ENCODE peak calls at places on chromosomes 5 and 9, in eight cellular contexts. E is hypothalamus, T is renal cortical epithelial cell, Q is HuH-7, O is NCI-H1417, S is cardiac muscle cell, A is SHP77, N is A549. Z is an unnamed sample.

GRCh38 chr5:143436871-143437270 is 33.4 kb upstream of the NR3C1 start:
- DNase-seq in E (no peak), T (no peak), Q (no peak), O (no peak), S (no peak), A (no peak), N (peak), Z (no peak)

GRCh38 chr9:38162332-38162985 is 93.4 kb upstream of the SHB start:
- DNase-seq in E (no peak), T (no peak), Q (no peak), O (no peak), S (no peak), A (no peak), N (no peak), Z (no peak)

GRCh38 chr9:108903437-108904103 is 30.4 kb downstream of the ELP1 start:
- DNase-seq in E (no peak), T (no peak), Q (no peak), O (no peak), S (no peak), A (no peak), N (no peak), Z (no peak)

GRCh38 chr5:15365040-15365439 is 134.9 kb upstream of the FBXL7 start:
- DNase-seq in E (no peak), T (no peak), Q (no peak), O (no peak), S (no peak), A (no peak), N (no peak), Z (no peak)

GRCh38 chr5:168947212-168947868 is 353.6 kb downstream of the SLIT3 start:
- DNase-seq in E (no peak), T (no peak), Q (peak), O (no peak), S (peak), A (peak), N (peak), Z (no peak)

GRCh38 chr9:133506653-133507038 is 18.1 kb downstream of the MYMK start:
- DNase-seq in E (no peak), T (peak), Q (peak), O (no peak), S (no peak), A (peak), N (no peak), Z (no peak)

GRCh38 chr5:162209005-162209605 is 141.5 kb downstream of the GABRG2 start:
- DNase-seq in E (no peak), T (peak), Q (peak), O (peak), S (peak), A (peak), N (no peak), Z (no peak)

GRCh38 chr5:135709998-135710670 is 124.3 kb upstream of the SLC25A48 start:
- DNase-seq in E (no peak), T (no peak), Q (no peak), O (peak), S (no peak), A (no peak), N (no peak), Z (no peak)

GRCh38 chr9:22117511-22118388 is 108.6 kb upstream of the CDKN2B start:
- DNase-seq in E (no peak), T (peak), Q (no peak), O (no peak), S (no peak), A (no peak), N (no peak), Z (no peak)

GRCh38 chr5:98205691-98206461 is 567.6 kb upstream of the RGMB start:
- DNase-seq in E (no peak), T (peak), Q (no peak), O (no peak), S (no peak), A (no peak), N (no peak), Z (no peak)

GRCh38 chr9:129250786-129251185 is 72.7 kb upstream of the IER5L start:
- DNase-seq in E (no peak), T (peak), Q (no peak), O (no peak), S (no peak), A (no peak), N (no peak), Z (no peak)

GRCh38 chr5:123007292-123007691 is 29.2 kb downstream of the PPIC start:
- DNase-seq in E (no peak), T (no peak), Q (no peak), O (no peak), S (peak), A (no peak), N (no peak), Z (no peak)

GRCh38 chr9:109781541-109782197 is 1.7 kb downstream of the PALM2AKAP2 start:
- DNase-seq in E (no peak), T (no peak), Q (no peak), O (no peak), S (peak), A (no peak), N (no peak), Z (no peak)

GRCh38 chr5:13664377-13664776 is 280.1 kb downstream of the DNAH5 start:
- DNase-seq in E (no peak), T (peak), Q (no peak), O (no peak), S (no peak), A (no peak), N (no peak), Z (no peak)

GRCh38 chr5:14665110-14665822 is 748 bp downstream of the OTULIN start:
- DNase-seq in E (no peak), T (peak), Q (peak), O (peak), S (peak), A (peak), N (peak), Z (no peak)

GRCh38 chr9:21141427-21141882 is at the start of gene IFNW1:
- DNase-seq in E (no peak), T (no peak), Q (no peak), O (no peak), S (no peak), A (no peak), N (no peak), Z (no peak)

GRCh38 chr9:95649801-95650213 is 133.0 kb upstream of the PTCH1 start:
- DNase-seq in E (no peak), T (no peak), Q (no peak), O (no peak), S (no peak), A (no peak), N (no peak), Z (no peak)

GRCh38 chr9:36470891-36471290 is 70.8 kb upstream of the RNF38 start:
- DNase-seq in E (no peak), T (peak), Q (no peak), O (no peak), S (no peak), A (no peak), N (no peak), Z (peak)

GRCh38 chr5:32767948-32768427 is 56.9 kb downstream of the NPR3 start:
- DNase-seq in E (no peak), T (peak), Q (no peak), O (no peak), S (no peak), A (peak), N (peak), Z (no peak)

GRCh38 chr5:4116834-4117233 is 521.2 kb downstream of the IRX1 start:
- DNase-seq in E (no peak), T (peak), Q (no peak), O (no peak), S (no peak), A (no peak), N (no peak), Z (no peak)

GRCh38 chr5:154542581-154542980 is 64.6 kb upstream of the HAND1 start:
- DNase-seq in E (no peak), T (no peak), Q (no peak), O (no peak), S (no peak), A (no peak), N (no peak), Z (no peak)

Z was measured in C1 segment of cervical spinal cord.